ENCODE peak calls at places on chromosome 14, in four cellular contexts. J is heart left ventricle, I is adrenal gland, R is body of pancreas. M is an unnamed sample.

GRCh38 chr14:68983210-68983609 is 4.1 kb upstream of the ACTN1 start:
- DNase-seq in R (no peak), I (no peak), J (no peak), M (no peak)

GRCh38 chr14:39320318-39320717 is 86.6 kb downstream of the MIA2 start:
- DNase-seq in R (no peak), I (no peak), J (no peak), M (no peak)

GRCh38 chr14:95545769-95546168 is 10.9 kb downstream of the GLRX5 start:
- DNase-seq in I (no peak), J (no peak), R (no peak), M (peak)

GRCh38 chr14:92421756-92422155 is 91.8 kb upstream of the RIN3 start:
- DNase-seq in R (no peak), J (no peak), I (no peak), M (no peak)

GRCh38 chr14:24605435-24606190 is 3.9 kb downstream of the GZMH start:
- DNase-seq in J (no peak), I (no peak), R (peak), M (peak)

GRCh38 chr14:68527329-68527851 is 265.5 kb downstream of the ZFP36L1 start:
- DNase-seq in J (no peak), R (peak), I (no peak), M (no peak)

GRCh38 chr14:75568791-75569190 is 9.6 kb upstream of the FLVCR2 start:
- DNase-seq in R (no peak), I (no peak), J (no peak), M (no peak)

GRCh38 chr14:95047754-95048153 is 109.6 kb downstream of the DICER1 start:
- DNase-seq in J (no peak), R (no peak), I (no peak), M (no peak)

GRCh38 chr14:85576848-85577541 is 47.1 kb downstream of the FLRT2 start:
- DNase-seq in I (no peak), R (no peak), J (no peak), M (no peak)

GRCh38 chr14:51648296-51648695 is 3.4 kb upstream of the FRMD6 start:
- DNase-seq in J (no peak), R (no peak), I (no peak), M (no peak)

DNA sequence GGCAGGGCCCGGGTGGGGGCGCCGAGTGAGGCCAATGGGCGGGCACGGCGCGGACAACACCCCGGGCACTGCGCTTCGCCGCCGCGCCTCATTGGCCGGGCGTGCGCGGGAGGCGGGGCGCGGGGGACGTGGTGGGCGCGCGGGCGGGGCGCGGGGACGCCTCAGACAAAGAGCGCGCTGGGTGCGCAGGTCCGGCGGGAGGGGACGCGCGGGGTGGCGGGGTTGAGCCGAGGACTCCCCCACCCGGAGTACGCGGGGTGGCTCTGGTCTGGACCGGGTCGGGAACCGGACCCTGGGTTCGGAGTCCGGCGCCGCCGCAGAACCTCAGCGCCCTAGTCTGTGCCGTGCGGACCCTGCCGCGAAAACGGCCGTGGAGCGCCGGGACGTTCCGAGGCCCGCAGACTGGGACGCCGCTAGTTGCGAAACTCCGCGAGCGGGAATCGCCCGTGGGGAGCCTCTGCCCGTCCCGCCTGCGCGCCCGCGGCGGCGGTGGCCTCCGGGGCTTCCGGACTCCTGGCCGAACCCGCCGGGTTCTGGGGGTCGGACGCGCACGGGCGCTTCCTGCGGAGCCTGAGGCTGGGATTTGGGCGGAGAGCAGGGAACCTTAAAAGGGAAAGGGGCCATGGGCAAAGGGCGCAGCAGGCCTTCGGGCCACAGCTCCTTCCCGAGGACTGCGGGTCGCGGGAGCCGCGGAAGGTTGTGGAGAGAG is 416 bp upstream of the SLC25A29 start:
- DNase-seq in I (peak), R (peak), J (peak), M (peak)
- TF ChIP-seq POLR2A in I (peak), R (peak), J (peak), M (no peak)

DNA sequence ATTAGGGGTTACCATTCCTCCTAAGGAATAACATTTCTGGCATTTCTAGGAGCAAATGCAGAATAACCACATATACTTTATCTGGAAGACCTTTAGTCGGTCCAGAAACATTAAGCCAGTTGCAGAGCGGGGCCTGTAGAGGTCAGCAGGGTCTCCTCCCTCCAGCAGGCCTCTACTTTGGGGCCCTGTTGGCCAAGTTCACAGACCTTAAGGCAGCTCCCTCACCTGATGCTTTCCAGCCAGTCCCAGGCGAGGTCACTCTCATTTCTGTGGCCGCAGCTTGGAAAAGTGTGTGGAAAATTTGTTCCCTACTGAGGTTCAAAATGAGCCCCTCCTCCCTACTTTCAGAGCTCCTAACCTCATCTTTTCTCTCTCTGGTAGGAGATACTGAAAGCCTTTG is 74.1 kb downstream of the ESR2 start:
- DNase-seq in J (no peak), I (peak), R (no peak), M (no peak)
- TF ChIP-seq POLR2A in J (no peak), I (no peak), R (no peak), M (no peak)

GRCh38 chr14:21437063-21437901 is 18.6 kb downstream of the CHD8 start:
- DNase-seq in R (peak), J (peak), I (peak), M (peak)
- TF ChIP-seq POLR2A in R (peak), J (no peak), I (no peak), M (peak)

GRCh38 chr14:105126126-105126969 is 42.2 kb downstream of the JAG2 start:
- DNase-seq in J (no peak), I (peak), R (no peak), M (no peak)
- TF ChIP-seq POLR2A in J (no peak), I (no peak), R (no peak), M (no peak)

DNA sequence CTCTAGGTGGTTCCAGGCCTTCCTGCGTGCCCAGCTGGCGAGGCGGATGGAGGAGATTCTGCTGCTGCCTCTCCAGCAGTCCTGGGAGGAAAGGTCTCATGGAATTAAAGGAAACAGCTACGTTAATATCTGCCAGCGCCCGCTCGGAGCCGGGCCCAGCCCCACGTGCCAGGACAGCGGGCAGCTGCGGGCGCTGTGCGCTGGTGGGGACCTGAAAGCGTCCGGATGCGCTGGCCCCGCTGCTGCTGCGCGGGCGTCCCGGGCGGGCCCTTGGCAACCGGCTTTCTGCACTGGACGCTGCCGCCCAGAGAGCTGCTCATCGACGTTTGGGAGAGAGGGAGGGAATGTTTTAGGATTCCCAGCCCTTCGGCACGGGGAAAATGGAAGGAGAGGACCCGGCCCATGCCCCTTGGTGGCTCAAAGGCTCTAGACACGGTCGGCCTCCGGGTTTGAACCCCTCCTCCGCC is 8.6 kb upstream of the DYNC1H1 start:
- DNase-seq in R (no peak), I (peak), J (no peak), M (no peak)
- TF ChIP-seq POLR2A in R (no peak), I (no peak), J (no peak), M (no peak)

GRCh38 chr14:32559048-32559447 is 229.9 kb downstream of the AKAP6 start:
- DNase-seq in R (no peak), I (no peak), J (no peak), M (no peak)
- TF ChIP-seq POLR2A in R (no peak), I (no peak), J (no peak), M (no peak)

GRCh38 chr14:103697601-103698379 is 17.5 kb downstream of the XRCC3 start:
- DNase-seq in R (no peak), I (no peak), J (peak), M (no peak)
- TF ChIP-seq POLR2A in R (no peak), I (no peak), J (no peak), M (no peak)

GRCh38 chr14:76918176-76918750 is 92.1 kb downstream of the LRRC74A start:
- DNase-seq in I (peak), R (peak), J (peak), M (no peak)

GRCh38 chr14:76919811-76920571 is 93.8 kb downstream of the LRRC74A start:
- DNase-seq in I (peak), R (peak), J (peak), M (peak)

GRCh38 chr14:76919431-76919810 is 93.2 kb downstream of the LRRC74A start:
- DNase-seq in I (no peak), R (peak), J (no peak), M (no peak)

GRCh38 chr14:76917759-76918175 is 91.6 kb downstream of the LRRC74A start:
- DNase-seq in J (peak), I (peak), R (peak), M (no peak)

GRCh38 chr14:76918751-76919421 is 92.7 kb downstream of the LRRC74A start:
- DNase-seq in J (peak), R (peak), I (peak), M (peak)
- TF ChIP-seq POLR2A in J (no peak), R (peak), I (no peak), M (no peak)